ENCODE peak calls at places on chromosomes 13 and 19, in eight cellular contexts. One of them, this sample, is unnamed.

GRCh38 chr13:97700306-97700848 is 253.1 kb upstream of the IPO5 start:
- DNase-seq in mucosa of descending colon: no peak
- DNase-seq in NB4: no peak
- DNase-seq in coronary artery: no peak
- DNase-seq in ascending aorta: no peak
- DNase-seq in lower leg skin: no peak
- DNase-seq in fibroblast of mammary gland: no peak
- DNase-seq in tibial nerve: no peak
- DNase-seq in this sample: no peak

GRCh38 chr13:99996177-99996705 is 14.7 kb downstream of the ZIC2 start:
- DNase-seq in mucosa of descending colon: no peak
- DNase-seq in NB4: no peak
- DNase-seq in coronary artery: no peak
- DNase-seq in ascending aorta: no peak
- DNase-seq in lower leg skin: no peak
- DNase-seq in fibroblast of mammary gland: no peak
- DNase-seq in tibial nerve: no peak
- DNase-seq in this sample: no peak

GRCh38 chr19:48397636-48398328 is 4.3 kb downstream of the GRIN2D start:
- DNase-seq in mucosa of descending colon: no peak
- DNase-seq in NB4: peak
- DNase-seq in coronary artery: no peak
- DNase-seq in ascending aorta: no peak
- DNase-seq in lower leg skin: no peak
- DNase-seq in fibroblast of mammary gland: no peak
- DNase-seq in tibial nerve: no peak
- DNase-seq in this sample: no peak

GRCh38 chr13:61880576-61881283 is 465.1 kb upstream of the PCDH20 start:
- DNase-seq in mucosa of descending colon: no peak
- DNase-seq in NB4: peak
- DNase-seq in coronary artery: no peak
- DNase-seq in ascending aorta: no peak
- DNase-seq in lower leg skin: no peak
- DNase-seq in fibroblast of mammary gland: peak
- DNase-seq in tibial nerve: no peak
- DNase-seq in this sample: no peak

GRCh38 chr19:19464339-19465098 is 50.8 kb downstream of the TSSK6 start:
- DNase-seq in mucosa of descending colon: peak
- DNase-seq in NB4: no peak
- DNase-seq in coronary artery: no peak
- DNase-seq in ascending aorta: no peak
- DNase-seq in lower leg skin: no peak
- DNase-seq in fibroblast of mammary gland: peak
- DNase-seq in tibial nerve: no peak
- DNase-seq in this sample: no peak

GRCh38 chr19:54415901-54416621 is 797 bp downstream of the TTYH1 start:
- DNase-seq in mucosa of descending colon: no peak
- DNase-seq in NB4: no peak
- DNase-seq in coronary artery: no peak
- DNase-seq in ascending aorta: no peak
- DNase-seq in lower leg skin: no peak
- DNase-seq in fibroblast of mammary gland: no peak
- DNase-seq in tibial nerve: no peak
- DNase-seq in this sample: no peak

GRCh38 chr19:22807061-22807835 is 23.3 kb upstream of the ZNF99 start:
- DNase-seq in mucosa of descending colon: no peak
- DNase-seq in NB4: no peak
- DNase-seq in coronary artery: no peak
- DNase-seq in ascending aorta: no peak
- DNase-seq in lower leg skin: no peak
- DNase-seq in fibroblast of mammary gland: no peak
- DNase-seq in tibial nerve: no peak
- DNase-seq in this sample: peak

GRCh38 chr19:16400911-16401675 is 70.7 kb downstream of the EPS15L1 start:
- DNase-seq in mucosa of descending colon: no peak
- DNase-seq in NB4: no peak
- DNase-seq in coronary artery: no peak
- DNase-seq in ascending aorta: peak
- DNase-seq in lower leg skin: peak
- DNase-seq in fibroblast of mammary gland: peak
- DNase-seq in tibial nerve: no peak
- DNase-seq in this sample: no peak

GRCh38 chr19:12774588-12775555 is at the start of gene HOOK2:
- DNase-seq in mucosa of descending colon: peak
- DNase-seq in NB4: no peak
- DNase-seq in coronary artery: peak
- DNase-seq in ascending aorta: peak
- DNase-seq in lower leg skin: peak
- DNase-seq in fibroblast of mammary gland: no peak
- DNase-seq in tibial nerve: peak
- DNase-seq in this sample: no peak

GRCh38 chr19:35556846-35557538 is 6.5 kb downstream of the ATP4A start:
- DNase-seq in mucosa of descending colon: no peak
- DNase-seq in NB4: no peak
- DNase-seq in coronary artery: no peak
- DNase-seq in ascending aorta: no peak
- DNase-seq in lower leg skin: no peak
- DNase-seq in fibroblast of mammary gland: no peak
- DNase-seq in tibial nerve: no peak
- DNase-seq in this sample: no peak

GRCh38 chr19:29576043-29576442 is 30.0 kb upstream of the POP4 start:
- DNase-seq in mucosa of descending colon: no peak
- DNase-seq in NB4: no peak
- DNase-seq in coronary artery: no peak
- DNase-seq in ascending aorta: no peak
- DNase-seq in lower leg skin: peak
- DNase-seq in fibroblast of mammary gland: peak
- DNase-seq in tibial nerve: no peak
- DNase-seq in this sample: no peak

GRCh38 chr19:32928806-32929205 is 43.0 kb downstream of the CEP89 start:
- DNase-seq in mucosa of descending colon: no peak
- DNase-seq in NB4: no peak
- DNase-seq in coronary artery: no peak
- DNase-seq in ascending aorta: peak
- DNase-seq in lower leg skin: no peak
- DNase-seq in fibroblast of mammary gland: no peak
- DNase-seq in tibial nerve: no peak
- DNase-seq in this sample: no peak

GRCh38 chr19:39209196-39209595 is 5.1 kb upstream of the SYCN start:
- DNase-seq in mucosa of descending colon: no peak
- DNase-seq in NB4: no peak
- DNase-seq in coronary artery: no peak
- DNase-seq in ascending aorta: no peak
- DNase-seq in lower leg skin: no peak
- DNase-seq in fibroblast of mammary gland: no peak
- DNase-seq in tibial nerve: no peak
- DNase-seq in this sample: no peak

GRCh38 chr19:3100747-3101730 is 6.9 kb downstream of the GNA11 start:
- DNase-seq in mucosa of descending colon: no peak
- DNase-seq in NB4: no peak
- DNase-seq in coronary artery: no peak
- DNase-seq in ascending aorta: no peak
- DNase-seq in lower leg skin: no peak
- DNase-seq in fibroblast of mammary gland: no peak
- DNase-seq in tibial nerve: no peak
- DNase-seq in this sample: no peak

GRCh38 chr13:110869805-110870706 is 44.8 kb downstream of the ANKRD10 start:
- DNase-seq in mucosa of descending colon: peak
- DNase-seq in NB4: peak
- DNase-seq in coronary artery: peak
- DNase-seq in ascending aorta: peak
- DNase-seq in lower leg skin: peak
- DNase-seq in fibroblast of mammary gland: peak
- DNase-seq in tibial nerve: peak
- DNase-seq in this sample: peak

GRCh38 chr13:85492283-85492682 is 306.9 kb downstream of the SLITRK6 start:
- DNase-seq in mucosa of descending colon: no peak
- DNase-seq in NB4: no peak
- DNase-seq in coronary artery: no peak
- DNase-seq in ascending aorta: no peak
- DNase-seq in lower leg skin: no peak
- DNase-seq in fibroblast of mammary gland: no peak
- DNase-seq in tibial nerve: no peak
- DNase-seq in this sample: no peak

GRCh38 chr13:51802601-51803000 is 1.4 kb downstream of the DHRS12 start:
- DNase-seq in mucosa of descending colon: no peak
- DNase-seq in NB4: no peak
- DNase-seq in coronary artery: no peak
- DNase-seq in ascending aorta: no peak
- DNase-seq in lower leg skin: no peak
- DNase-seq in fibroblast of mammary gland: no peak
- DNase-seq in tibial nerve: no peak
- DNase-seq in this sample: no peak

GRCh38 chr13:52010890-52011689 is at the start of gene ATP7B:
- DNase-seq in mucosa of descending colon: no peak
- DNase-seq in NB4: peak
- DNase-seq in coronary artery: peak
- DNase-seq in ascending aorta: peak
- DNase-seq in lower leg skin: peak
- DNase-seq in fibroblast of mammary gland: no peak
- DNase-seq in tibial nerve: no peak
- DNase-seq in this sample: no peak

GRCh38 chr13:112592647-112593046 is 4.7 kb upstream of the TUBGCP3 start:
- DNase-seq in mucosa of descending colon: no peak
- DNase-seq in NB4: no peak
- DNase-seq in coronary artery: no peak
- DNase-seq in ascending aorta: no peak
- DNase-seq in lower leg skin: no peak
- DNase-seq in fibroblast of mammary gland: no peak
- DNase-seq in tibial nerve: no peak
- DNase-seq in this sample: no peak

GRCh38 chr19:42288881-42289555 is 12.9 kb upstream of the PRR19 start:
- DNase-seq in mucosa of descending colon: no peak
- DNase-seq in NB4: no peak
- DNase-seq in coronary artery: no peak
- DNase-seq in ascending aorta: no peak
- DNase-seq in lower leg skin: no peak
- DNase-seq in fibroblast of mammary gland: no peak
- DNase-seq in tibial nerve: no peak
- DNase-seq in this sample: no peak
- TF ChIP-seq CTCF in mucosa of descending colon: no peak
- TF ChIP-seq CTCF in NB4: no peak
- TF ChIP-seq CTCF in coronary artery: no peak
- TF ChIP-seq CTCF in ascending aorta: no peak
- TF ChIP-seq CTCF in lower leg skin: no peak
- TF ChIP-seq CTCF in fibroblast of mammary gland: no peak
- TF ChIP-seq CTCF in tibial nerve: no peak
- TF ChIP-seq CTCF in this sample: no peak

DNA sequence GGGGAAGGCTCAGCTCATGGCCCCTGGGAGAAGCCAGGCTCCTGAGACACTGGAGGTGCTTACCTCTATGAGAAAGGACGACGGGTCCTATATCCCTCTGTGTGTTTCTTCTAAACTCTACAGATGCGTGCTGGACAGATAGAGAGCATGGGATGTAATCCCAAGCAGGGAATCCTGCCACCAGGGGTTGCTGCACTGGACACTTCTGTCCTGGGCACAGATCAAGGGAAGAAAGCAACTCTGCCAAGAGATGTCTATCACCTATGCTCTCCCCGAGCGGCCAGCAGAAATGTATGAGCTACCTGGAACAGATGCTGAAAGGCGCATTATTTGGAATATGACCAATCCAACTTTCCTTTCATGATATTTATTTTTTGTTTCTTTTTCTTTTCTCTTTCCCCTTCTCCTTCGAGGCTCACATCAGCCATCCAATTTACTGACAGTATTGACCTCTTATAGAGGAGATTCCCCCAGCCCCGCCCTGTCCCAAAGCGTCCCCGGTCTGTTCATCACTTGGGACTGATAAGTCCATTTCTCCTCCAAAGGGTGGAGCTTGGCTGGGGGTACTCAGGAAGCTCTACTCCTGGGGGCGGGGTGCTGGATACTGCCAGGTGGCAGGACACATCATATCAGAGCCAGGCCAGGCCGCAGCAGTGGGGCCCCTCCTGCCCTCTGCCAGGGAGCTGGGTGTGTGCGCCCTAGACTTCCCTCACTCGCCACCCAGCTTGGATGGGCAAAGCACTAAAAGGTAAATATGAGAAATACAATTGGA is 34.2 kb downstream of the TSHZ3 start:
- DNase-seq in mucosa of descending colon: no peak
- DNase-seq in NB4: no peak
- DNase-seq in coronary artery: no peak
- DNase-seq in ascending aorta: no peak
- DNase-seq in lower leg skin: no peak
- DNase-seq in fibroblast of mammary gland: peak
- DNase-seq in tibial nerve: no peak
- DNase-seq in this sample: no peak
- TF ChIP-seq CTCF in mucosa of descending colon: no peak
- TF ChIP-seq CTCF in NB4: no peak
- TF ChIP-seq CTCF in coronary artery: no peak
- TF ChIP-seq CTCF in ascending aorta: no peak
- TF ChIP-seq CTCF in lower leg skin: no peak
- TF ChIP-seq CTCF in fibroblast of mammary gland: peak
- TF ChIP-seq CTCF in tibial nerve: no peak
- TF ChIP-seq CTCF in this sample: peak

GRCh38 chr13:50069255-50069654 is 54.0 kb downstream of the KCNRG start:
- DNase-seq in mucosa of descending colon: no peak
- DNase-seq in NB4: no peak
- DNase-seq in coronary artery: no peak
- DNase-seq in ascending aorta: no peak
- DNase-seq in lower leg skin: no peak
- DNase-seq in fibroblast of mammary gland: peak
- DNase-seq in tibial nerve: no peak
- DNase-seq in this sample: no peak
- TF ChIP-seq CTCF in mucosa of descending colon: no peak
- TF ChIP-seq CTCF in NB4: no peak
- TF ChIP-seq CTCF in coronary artery: no peak
- TF ChIP-seq CTCF in ascending aorta: no peak
- TF ChIP-seq CTCF in lower leg skin: no peak
- TF ChIP-seq CTCF in fibroblast of mammary gland: no peak
- TF ChIP-seq CTCF in tibial nerve: no peak
- TF ChIP-seq CTCF in this sample: no peak

DNA sequence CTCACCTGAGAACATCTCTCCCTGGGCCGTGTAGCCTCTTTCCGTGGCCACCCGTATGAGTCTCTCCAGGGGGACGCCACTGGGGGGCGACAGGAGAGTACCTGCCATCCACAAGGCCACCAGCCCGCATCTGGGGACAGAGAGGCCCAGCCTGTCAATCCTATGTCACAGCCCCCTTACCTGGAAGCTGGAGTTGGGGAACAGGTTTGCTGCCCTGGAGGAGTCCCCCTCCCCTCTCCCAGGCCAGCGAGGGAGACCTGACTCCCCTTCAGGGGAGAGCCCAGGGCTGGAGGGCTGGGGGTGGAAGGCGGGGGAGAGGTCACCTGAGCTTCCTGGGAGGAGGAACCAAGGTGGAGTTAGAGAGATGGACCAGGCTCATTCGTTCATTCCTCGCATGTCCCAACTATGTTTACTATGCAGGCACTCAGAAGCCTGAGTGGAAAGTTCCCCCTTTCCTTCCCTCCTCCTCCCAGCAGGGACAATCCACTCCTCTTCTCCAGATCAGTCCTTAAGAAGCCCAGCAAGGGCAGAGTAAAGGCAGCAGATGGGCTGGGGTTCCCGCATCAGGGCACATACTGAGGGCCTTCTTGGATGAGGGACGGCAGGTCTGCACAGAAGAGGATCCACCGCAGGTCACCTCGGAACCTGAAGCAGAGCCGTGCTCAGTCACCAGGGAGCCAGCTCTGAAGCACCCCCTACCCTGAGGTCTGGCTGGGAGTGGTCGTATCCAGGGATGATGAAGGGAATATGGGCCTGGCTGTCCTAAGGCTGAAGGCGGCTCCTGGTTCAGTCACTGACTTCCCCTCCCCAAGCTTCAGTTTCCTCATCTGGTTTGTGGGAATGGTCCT is 5.5 kb downstream of the ACTMAP start:
- DNase-seq in mucosa of descending colon: no peak
- DNase-seq in NB4: no peak
- DNase-seq in coronary artery: no peak
- DNase-seq in ascending aorta: no peak
- DNase-seq in lower leg skin: peak
- DNase-seq in fibroblast of mammary gland: no peak
- DNase-seq in tibial nerve: no peak
- DNase-seq in this sample: no peak
- TF ChIP-seq CTCF in mucosa of descending colon: no peak
- TF ChIP-seq CTCF in NB4: no peak
- TF ChIP-seq CTCF in coronary artery: no peak
- TF ChIP-seq CTCF in ascending aorta: no peak
- TF ChIP-seq CTCF in lower leg skin: no peak
- TF ChIP-seq CTCF in fibroblast of mammary gland: no peak
- TF ChIP-seq CTCF in tibial nerve: no peak
- TF ChIP-seq CTCF in this sample: no peak

This sample was measured in osteocyte.